ENCODE peak calls at places on chromosomes 5 and 9, in four cellular contexts. K is GM12891, H is K562, T is GM12878. J is an unnamed sample.

GRCh38 chr5:151772868-151773561 is 1.3 kb downstream of the G3BP1 start:
- DNase-seq in K (no peak), H (no peak), T (no peak), J (no peak)

GRCh38 chr5:41935544-41935943 is 10.5 kb downstream of the FBXO4 start:
- DNase-seq in K (no peak), H (no peak), T (no peak), J (no peak)

GRCh38 chr5:126965061-126965475 is 65.3 kb downstream of the MARCHF3 start:
- DNase-seq in K (no peak), H (no peak), T (peak), J (peak)

GRCh38 chr5:126988021-126988569 is 42.3 kb downstream of the MARCHF3 start:
- DNase-seq in K (no peak), H (no peak), T (peak), J (no peak)

GRCh38 chr5:147437161-147437596 is 72.7 kb downstream of the DPYSL3 start:
- DNase-seq in K (no peak), H (no peak), T (no peak), J (peak)

GRCh38 chr5:10235350-10235749 is 14.3 kb downstream of the ATPSCKMT start:
- DNase-seq in K (no peak), H (no peak), T (no peak), J (no peak)

GRCh38 chr5:181151146-181151545 is 3.8 kb downstream of the OR2V2 start:
- DNase-seq in K (no peak), H (no peak), T (no peak), J (no peak)

GRCh38 chr5:165526357-165526756 is 2020.9 kb downstream of the MAT2B start:
- DNase-seq in K (no peak), H (no peak), T (no peak), J (no peak)

GRCh38 chr9:97567894-97568202 is 65.3 kb downstream of the TSTD2 start:
- DNase-seq in K (no peak), H (peak), T (no peak), J (no peak)

GRCh38 chr9:132283165-132283564 is 71.6 kb downstream of the SETX start:
- DNase-seq in K (no peak), H (no peak), T (no peak), J (no peak)

GRCh38 chr9:132293145-132293721 is 61.6 kb downstream of the SETX start:
- DNase-seq in K (no peak), H (no peak), T (no peak), J (no peak)

GRCh38 chr9:132288956-132289355 is 65.8 kb downstream of the SETX start:
- DNase-seq in K (no peak), H (no peak), T (no peak), J (no peak)

GRCh38 chr9:132283863-132284262 is 70.9 kb downstream of the SETX start:
- DNase-seq in K (no peak), H (no peak), T (no peak), J (no peak)

DNA sequence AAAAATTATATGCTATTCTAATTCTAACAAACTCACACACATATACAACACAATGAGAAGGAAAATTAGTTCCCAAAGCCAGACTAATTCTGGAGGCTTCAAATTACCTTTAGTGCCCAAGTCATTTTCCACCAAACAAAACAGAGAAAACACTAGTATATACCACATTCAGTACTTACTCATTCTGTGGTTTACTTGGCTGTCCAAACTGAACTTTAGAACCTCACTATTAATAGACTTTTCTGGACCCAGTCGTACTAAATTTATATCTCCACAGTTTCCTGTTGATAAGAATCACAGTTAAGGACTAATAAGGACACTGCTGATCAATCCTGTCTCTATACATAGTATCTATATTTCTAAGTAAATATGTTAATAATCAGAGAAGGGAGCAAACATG is 66.4 kb downstream of the SETX start:
- DNase-seq in K (no peak), H (no peak), T (no peak), J (no peak)
- TF ChIP-seq SPI1 in K (no peak), H (no peak), T (no peak), J (no peak)

DNA sequence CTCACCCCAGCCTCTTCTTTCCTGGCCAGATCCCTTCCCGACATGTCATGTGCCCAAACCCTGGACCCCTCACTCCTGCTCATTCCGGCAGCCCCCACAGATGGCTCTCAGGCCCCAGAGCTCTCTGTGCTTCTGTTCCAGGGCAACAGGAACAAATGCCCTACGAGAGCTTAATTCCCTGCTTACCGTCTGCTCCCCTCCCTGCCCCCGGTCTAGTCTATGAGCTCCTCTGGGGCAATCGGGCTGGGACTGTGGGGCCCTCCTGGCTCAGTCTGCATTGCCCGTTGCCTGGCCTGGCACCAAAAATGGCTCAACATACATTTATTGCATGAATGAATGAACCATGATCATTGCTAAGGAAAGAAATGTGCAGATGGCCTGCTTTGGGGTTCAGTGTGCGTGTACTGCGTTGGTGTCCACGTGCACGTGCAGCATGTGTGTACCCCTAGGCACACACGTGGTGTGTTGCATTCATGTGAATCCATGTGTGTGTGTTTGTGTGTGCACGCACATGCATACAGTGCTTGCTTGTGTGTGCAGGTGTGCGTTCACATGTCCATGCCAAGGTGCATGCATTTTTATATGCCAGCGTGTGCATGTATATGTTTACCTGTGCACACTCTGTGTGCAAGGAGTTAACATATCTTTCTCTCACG is 201.2 kb upstream of the IER5L start:
- DNase-seq in K (no peak), H (no peak), T (no peak), J (no peak)
- TF ChIP-seq SPI1 in K (no peak), H (no peak), T (no peak), J (no peak)

GRCh38 chr5:160185954-160186353 is 43.4 kb upstream of the FABP6 start:
- DNase-seq in K (no peak), H (no peak), T (no peak), J (no peak)

GRCh38 chr5:160187091-160187490 is 42.2 kb upstream of the FABP6 start:
- DNase-seq in K (no peak), H (no peak), T (no peak), J (no peak)

GRCh38 chr5:160186480-160186879 is 42.8 kb upstream of the FABP6 start:
- DNase-seq in K (no peak), H (no peak), T (no peak), J (no peak)

GRCh38 chr5:160188968-160189319 is 40.4 kb upstream of the FABP6 start:
- DNase-seq in K (no peak), H (no peak), T (no peak), J (no peak)

GRCh38 chr5:160188151-160188967 is 40.9 kb upstream of the FABP6 start:
- DNase-seq in K (peak), H (peak), T (no peak), J (no peak)
- TF ChIP-seq SPI1 in K (no peak), H (peak), T (no peak), J (peak)

GRCh38 chr9:101707708-101708107 is 30.7 kb downstream of the GRIN3A start:
- DNase-seq in K (no peak), H (no peak), T (no peak), J (no peak)

GRCh38 chr9:101708855-101709254 is 29.6 kb downstream of the GRIN3A start:
- DNase-seq in K (no peak), H (no peak), T (no peak), J (no peak)

GRCh38 chr9:101706929-101707328 is 31.5 kb downstream of the GRIN3A start:
- DNase-seq in K (no peak), H (no peak), T (no peak), J (no peak)

GRCh38 chr9:101706261-101706798 is 32.1 kb downstream of the GRIN3A start:
- DNase-seq in K (no peak), H (no peak), T (no peak), J (no peak)

GRCh38 chr9:101711330-101711941 is 27.0 kb downstream of the GRIN3A start:
- DNase-seq in K (no peak), H (peak), T (no peak), J (peak)
- TF ChIP-seq SPI1 in K (no peak), H (no peak), T (no peak), J (no peak)

GRCh38 chr5:4942831-4943178 is 197.3 kb upstream of the ADAMTS16 start:
- DNase-seq in K (no peak), H (no peak), T (no peak), J (no peak)

GRCh38 chr5:4945296-4945695 is 194.8 kb upstream of the ADAMTS16 start:
- DNase-seq in K (no peak), H (no peak), T (no peak), J (no peak)

GRCh38 chr5:4947106-4947505 is 193.0 kb upstream of the ADAMTS16 start:
- DNase-seq in K (no peak), H (no peak), T (no peak), J (no peak)

GRCh38 chr5:4938941-4939546 is 201.1 kb upstream of the ADAMTS16 start:
- DNase-seq in K (no peak), H (no peak), T (no peak), J (no peak)

GRCh38 chr5:4941957-4942830 is 197.9 kb upstream of the ADAMTS16 start:
- DNase-seq in K (peak), H (peak), T (no peak), J (no peak)
- TF ChIP-seq SPI1 in K (no peak), H (no peak), T (no peak), J (no peak)

GRCh38 chr5:154174091-154174490 is 16.4 kb upstream of the GALNT10 start:
- DNase-seq in K (no peak), H (no peak), T (no peak), J (no peak)
- TF ChIP-seq SPI1 in K (no peak), H (no peak), T (no peak), J (no peak)

GRCh38 chr5:85484982-85485574 is 1100.4 kb upstream of the EDIL3 start:
- DNase-seq in K (no peak), H (no peak), T (no peak), J (no peak)
- TF ChIP-seq SPI1 in K (no peak), H (no peak), T (no peak), J (no peak)